ENCODE peak calls at places on chromosomes 13 and 19, in four cellular contexts. V is H1, P is IMR-90, F is mesendoderm. N is an unnamed sample.

GRCh38 chr13:40550130-40550529 is 116.3 kb downstream of the FOXO1 start:
- DNase-seq in V (no peak), P (no peak), F (no peak), N (no peak)

GRCh38 chr19:47161876-47162489 is 31.3 kb downstream of the SAE1 start:
- DNase-seq in V (no peak), P (peak; percentile 34), F (no peak), N (no peak)

GRCh38 chr19:7970716-7971448 is 27.4 kb upstream of the TIMM44 start:
- DNase-seq in V (peak; percentile 85), P (peak; percentile 28), F (peak; percentile 83), N (peak; percentile 84)

GRCh38 chr19:40549007-40549708 is 27.5 kb upstream of the SHKBP1 start:
- DNase-seq in V (peak; percentile 92), P (peak; percentile 39), F (peak; percentile 91), N (peak; percentile 96)

GRCh38 chr13:51494151-51494550 is 41.3 kb upstream of the INTS6 start:
- DNase-seq in V (no peak), P (peak; percentile 60), F (no peak), N (no peak)

GRCh38 chr13:100176781-100177389 is 88.0 kb downstream of the PCCA start:
- DNase-seq in V (no peak), P (peak; percentile 54), F (no peak), N (no peak)

GRCh38 chr13:39688699-39689405 is 33.4 kb downstream of the COG6 start:
- DNase-seq in V (no peak), P (peak; percentile 54), F (no peak), N (no peak)

GRCh38 chr19:56119585-56119978 is 1.5 kb downstream of the ZNF787 start:
- DNase-seq in V (no peak), P (peak; percentile 44), F (no peak), N (no peak)

GRCh38 chr19:13668964-13669363 is 95.4 kb upstream of the MRI1 start:
- DNase-seq in V (no peak), P (no peak), F (no peak), N (no peak)

GRCh38 chr19:1119475-1120217 is 15.9 kb downstream of the GPX4 start:
- DNase-seq in V (no peak), P (no peak), F (no peak), N (no peak)

GRCh38 chr13:52739468-52740071 is at the start of gene CNMD:
- DNase-seq in V (peak; percentile 65), P (no peak), F (peak; percentile 52), N (peak; percentile 50)
- H4K5ac ChIP-seq in V (peak within 1 kb of the TSS; percentile 84), P (no peak within 1 kb of the TSS), F (no peak within 1 kb of the TSS), N (peak within 1 kb of the TSS; percentile 36)

GRCh38 chr19:50667177-50667758 is 18.0 kb downstream of the C19orf81 start:
- DNase-seq in V (peak; percentile 60), P (no peak), F (no peak), N (no peak)
- H3K18ac ChIP-seq in V (no peak overlapping the region), P (no peak overlapping the region), F (no peak overlapping the region), N (no peak overlapping the region)

GRCh38 chr13:46405457-46405856 is 18.4 kb upstream of the RUBCNL start:
- DNase-seq in V (no peak), P (no peak), F (no peak), N (no peak)
- H4K5ac ChIP-seq in V (no peak overlapping the region), P (no peak overlapping the region), F (no peak overlapping the region), N (no peak overlapping the region)

DNA sequence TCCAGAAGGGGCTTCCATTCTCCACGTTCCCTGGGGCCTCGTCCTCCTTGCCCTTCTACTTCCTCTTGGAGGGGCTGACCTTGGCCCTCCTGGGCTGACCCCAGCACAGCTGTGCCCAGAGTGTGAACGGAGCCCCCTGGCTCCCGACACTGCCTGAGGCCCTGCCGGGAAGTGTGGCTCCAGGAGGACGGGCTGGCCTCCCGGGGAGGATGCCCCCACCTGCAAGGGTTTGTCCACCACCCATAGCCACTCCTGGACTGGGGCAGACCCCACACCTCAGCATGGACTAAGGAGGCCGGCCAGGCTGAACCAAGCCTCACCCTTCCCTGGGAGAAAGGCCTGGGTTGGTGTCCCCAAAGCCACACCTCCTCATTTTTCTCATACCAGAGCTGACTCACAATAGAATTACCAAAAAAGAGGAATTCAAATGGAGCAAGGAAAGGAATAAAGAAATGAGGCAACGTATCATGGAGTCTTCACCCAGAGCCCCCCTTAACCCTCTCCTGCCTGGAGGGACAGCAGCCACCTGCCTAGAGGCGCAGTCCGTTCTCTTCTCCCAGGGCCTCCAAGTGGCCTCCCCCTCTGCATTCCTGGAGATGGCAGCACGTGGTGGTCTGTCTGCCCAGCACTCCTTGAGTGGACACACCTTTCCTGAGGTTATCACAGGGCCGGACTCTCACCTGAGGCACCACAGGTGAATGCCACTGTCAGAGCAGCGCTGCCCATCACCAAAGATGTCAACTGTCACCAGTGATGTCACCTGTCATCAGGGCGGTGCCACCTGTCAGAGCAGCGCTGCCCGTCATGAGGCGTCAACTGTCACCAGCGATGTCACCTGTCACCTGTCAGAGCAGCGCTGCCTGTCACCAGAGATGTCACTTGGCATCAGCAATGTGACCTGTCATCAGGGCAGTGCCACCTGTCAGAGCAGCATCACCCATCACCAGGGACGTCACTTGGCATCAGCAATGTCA is 3.1 kb upstream of the C13orf46 start:
- DNase-seq in V (no peak), P (peak; percentile 68), F (peak; percentile 69), N (no peak)
- H3K18ac ChIP-seq in V (no peak overlapping the region), P (peak overlapping the region; percentile 18), F (no peak overlapping the region), N (no peak overlapping the region)

GRCh38 chr19:3149526-3150505 is 14.0 kb downstream of the GNA15 start:
- DNase-seq in V (no peak), P (no peak), F (no peak), N (no peak)

GRCh38 chr19:3152431-3152780 is 16.6 kb downstream of the GNA15 start:
- DNase-seq in V (no peak), P (no peak), F (no peak), N (no peak)

GRCh38 chr19:3149089-3149488 is 13.3 kb downstream of the GNA15 start:
- DNase-seq in V (no peak), P (no peak), F (no peak), N (no peak)

GRCh38 chr19:3151563-3152430 is 16.0 kb downstream of the GNA15 start:
- DNase-seq in V (no peak), P (no peak), F (no peak), N (no peak)

DNA sequence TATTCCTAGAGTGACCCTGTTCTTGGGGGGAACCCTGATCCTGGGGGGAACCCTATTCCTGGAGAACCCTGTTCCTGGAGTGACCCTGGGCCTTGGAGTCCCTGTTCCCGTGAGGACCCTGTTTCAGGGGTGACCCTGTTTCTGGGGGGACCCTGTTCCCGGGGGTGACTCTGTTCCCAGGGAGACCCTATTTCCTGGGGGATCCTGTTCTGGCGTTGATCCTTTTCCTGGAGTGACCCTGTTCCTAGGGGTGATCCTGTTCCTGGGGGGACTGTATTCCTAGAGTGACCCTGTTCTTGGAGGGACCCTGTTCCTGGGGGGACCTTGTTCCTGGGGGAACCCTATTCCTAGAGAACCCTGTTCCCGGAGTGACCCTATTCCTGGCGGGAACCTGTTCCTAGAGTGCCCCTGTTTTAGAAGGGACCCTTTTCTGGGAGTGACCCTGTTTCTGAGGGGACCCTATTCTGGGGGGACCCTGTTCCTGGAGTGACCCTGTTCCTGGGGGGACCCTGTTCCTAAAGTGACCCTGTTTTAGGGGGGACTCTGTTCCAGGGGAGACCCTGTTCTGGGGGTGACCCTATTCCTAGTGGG is 15.0 kb downstream of the GNA15 start:
- DNase-seq in V (no peak), P (no peak), F (no peak), N (no peak)
- H4K5ac ChIP-seq in V (no peak overlapping the region), P (no peak overlapping the region), F (no peak overlapping the region), N (peak overlapping the region; percentile 61)

GRCh38 chr13:30819136-30819875 is 84.0 kb downstream of the ALOX5AP start:
- DNase-seq in V (no peak), P (no peak), F (no peak), N (no peak)
- H3K18ac ChIP-seq in V (no peak overlapping the region), P (peak overlapping the region; percentile 50), F (no peak overlapping the region), N (no peak overlapping the region)

GRCh38 chr13:80035096-80035495 is 305.8 kb downstream of the SPRY2 start:
- DNase-seq in V (no peak), P (no peak), F (no peak), N (no peak)

GRCh38 chr13:80033286-80033685 is 307.6 kb downstream of the SPRY2 start:
- DNase-seq in V (no peak), P (no peak), F (no peak), N (no peak)

GRCh38 chr13:80029170-80029569 is 311.8 kb downstream of the SPRY2 start:
- DNase-seq in V (no peak), P (no peak), F (no peak), N (no peak)

DNA sequence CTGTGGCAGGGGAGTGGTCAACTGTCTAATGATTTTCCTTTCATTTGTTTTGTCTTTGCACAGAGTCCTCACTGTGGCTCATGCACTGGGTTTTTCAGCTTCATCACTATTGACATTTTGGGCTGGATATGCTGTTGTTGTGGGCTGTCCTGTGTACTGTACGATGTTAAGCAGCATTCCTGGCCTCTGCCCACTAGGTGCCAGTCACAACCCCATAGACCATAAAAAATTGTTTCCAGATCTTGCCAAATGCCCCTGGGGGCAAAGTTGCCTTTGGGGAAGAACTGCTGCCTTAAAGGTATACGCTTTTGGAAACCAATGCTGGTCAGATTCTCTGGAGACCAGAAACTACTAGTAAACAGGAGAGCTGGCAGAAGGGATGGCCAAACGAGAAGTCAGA is 310.4 kb downstream of the SPRY2 start:
- DNase-seq in V (no peak), P (no peak), F (peak; percentile 49), N (no peak)
- H4K5ac ChIP-seq in V (no peak overlapping the region), P (no peak overlapping the region), F (no peak overlapping the region), N (no peak overlapping the region)

GRCh38 chr19:5127710-5128109 is 158.8 kb downstream of the KDM4B start:
- DNase-seq in V (no peak), P (no peak), F (no peak), N (no peak)
- H3K18ac ChIP-seq in V (no peak overlapping the region), P (no peak overlapping the region), F (peak overlapping the region; percentile 45), N (no peak overlapping the region)

GRCh38 chr19:50493171-50493570 is 16.5 kb upstream of the GARIN5A start:
- DNase-seq in V (no peak), P (no peak), F (no peak), N (no peak)
- H4K5ac ChIP-seq in V (no peak overlapping the region), P (no peak overlapping the region), F (no peak overlapping the region), N (no peak overlapping the region)

GRCh38 chr13:42049454-42049780 is 969 bp downstream of the DGKH start:
- DNase-seq in V (no peak), P (no peak), F (no peak), N (no peak)

GRCh38 chr13:42046448-42046847 is 2.0 kb upstream of the DGKH start:
- DNase-seq in V (no peak), P (no peak), F (no peak), N (no peak)

GRCh38 chr13:42048625-42049453 is at the start of gene DGKH:
- DNase-seq in V (peak; percentile 83), P (peak; percentile 78), F (peak; percentile 65), N (peak; percentile 76)

GRCh38 chr13:42047561-42048322 is 706 bp upstream of the DGKH start:
- DNase-seq in V (peak; percentile 71), P (peak; percentile 70), F (peak; percentile 79), N (peak; percentile 59)

DNA sequence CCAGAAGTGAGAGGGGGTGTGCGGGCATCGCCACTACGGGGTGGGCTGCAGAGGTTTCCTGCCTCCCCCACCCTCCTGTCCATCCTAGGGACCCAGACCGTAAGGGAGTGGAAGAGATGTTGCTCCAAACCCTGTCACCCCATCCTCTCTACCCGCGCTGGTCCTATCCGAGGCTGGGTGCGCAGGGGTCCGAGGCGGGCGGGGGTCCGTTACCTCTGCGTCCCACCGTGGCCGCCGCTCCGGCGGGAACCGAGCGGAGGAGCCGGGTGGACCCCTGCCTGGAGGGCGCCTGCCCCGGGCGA is 174 bp upstream of the DGKH start:
- DNase-seq in V (peak; percentile 78), P (no peak), F (no peak), N (no peak)
- H3K18ac ChIP-seq in V (peak overlapping the region; percentile 60), P (peak overlapping the region; percentile 12), F (peak overlapping the region; percentile 86), N (no peak overlapping the region)

N was measured in H9.